ENCODE peak calls at places on chromosome 12, in six cellular contexts. F is left lung, H is PC-3, T is esophagus squamous epithelium, M is psoas muscle, S is cardiac muscle cell. Y is an unnamed sample.

GRCh38 chr12:126912111-126912510 is 1354.9 kb upstream of the TMEM132C start:
- DNase-seq in F (no peak), H (no peak), T (no peak), M (no peak), S (no peak), Y (no peak)

GRCh38 chr12:9971158-9971557 is at the start of gene CLEC12A:
- DNase-seq in F (no peak), H (no peak), T (no peak), M (no peak), S (no peak), Y (no peak)

GRCh38 chr12:120216742-120217595 is 16.1 kb upstream of the RPLP0 start:
- DNase-seq in F (no peak), H (no peak), T (no peak), M (no peak), S (no peak), Y (no peak)

GRCh38 chr12:78192979-78193378 is 362.3 kb downstream of the NAV3 start:
- DNase-seq in F (no peak), H (no peak), T (no peak), M (no peak), S (no peak), Y (peak; percentile 5)

GRCh38 chr12:99053599-99054362 is 408.7 kb downstream of the APAF1 start:
- DNase-seq in F (no peak), H (no peak), T (no peak), M (no peak), S (no peak), Y (peak; percentile 13)

GRCh38 chr12:83759906-83760305 is 1073.2 kb downstream of the TMTC2 start:
- DNase-seq in F (no peak), H (no peak), T (no peak), M (no peak), S (no peak), Y (no peak)

GRCh38 chr12:92968201-92968813 is 39.2 kb upstream of the EEA1 start:
- DNase-seq in F (no peak), H (peak; percentile 64), T (no peak), M (no peak), S (no peak), Y (no peak)

GRCh38 chr12:93883436-93884154 is 206.4 kb downstream of the CRADD start:
- DNase-seq in F (no peak), H (peak; percentile 19), T (no peak), M (no peak), S (peak; percentile 73), Y (peak; percentile 58)

GRCh38 chr12:103833095-103833777 is 7.8 kb downstream of the NT5DC3 start:
- DNase-seq in F (no peak), H (no peak), T (no peak), M (no peak), S (peak; percentile 58), Y (no peak)

GRCh38 chr12:7344831-7345230 is 41.0 kb downstream of the ACSM4 start:
- DNase-seq in F (no peak), H (no peak), T (no peak), M (no peak), S (no peak), Y (no peak)

GRCh38 chr12:50057896-50058670 is 687 bp downstream of the ASIC1 start:
- DNase-seq in F (no peak), H (no peak), T (no peak), M (no peak), S (no peak), Y (no peak)

GRCh38 chr12:14403711-14404164 is 38.3 kb downstream of the ATF7IP start:
- DNase-seq in F (no peak), H (peak; percentile 29), T (no peak), M (no peak), S (peak; percentile 92), Y (no peak)
- H3K9me3 ChIP-seq in F (no peaks in the 10 kb centered on the region), H (no peaks in the 10 kb centered on the region), T (no peaks in the 10 kb centered on the region), M (peaks cover 13% of the 10 kb centered on the region), S (no peaks in the 10 kb centered on the region), Y (peaks cover 5% of the 10 kb centered on the region)

DNA sequence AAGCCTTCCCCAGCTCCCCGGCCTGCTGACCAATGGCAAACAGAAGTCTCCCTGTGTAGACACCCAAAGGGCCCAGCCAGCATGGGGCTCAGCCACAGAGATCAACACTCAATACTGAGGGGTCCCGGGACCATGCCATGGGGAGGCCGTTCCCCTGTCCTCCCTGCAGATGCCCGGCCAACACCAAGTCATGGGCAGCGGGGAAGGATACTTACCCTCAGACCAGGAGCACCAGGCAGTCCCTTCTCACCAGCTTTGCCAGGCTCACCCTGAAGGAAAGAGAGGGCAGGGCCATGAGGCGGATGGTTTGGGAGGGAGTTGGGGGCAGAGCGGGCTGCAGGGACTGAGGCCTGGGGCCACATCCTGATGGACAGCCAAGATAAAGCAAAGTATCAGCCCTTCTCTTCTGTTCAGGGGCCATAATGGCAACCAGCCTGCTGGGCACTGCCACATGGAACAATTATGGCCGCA is 19.9 kb downstream of the COL2A1 start:
- DNase-seq in F (no peak), H (no peak), T (no peak), M (no peak), S (no peak), Y (no peak)
- H3K27me3 ChIP-seq in F (no peaks in the 10 kb centered on the region), H (no peaks in the 10 kb centered on the region), T (no peaks in the 10 kb centered on the region), M (no peaks in the 10 kb centered on the region), S (no peaks in the 10 kb centered on the region), Y (no peaks in the 10 kb centered on the region)

DNA sequence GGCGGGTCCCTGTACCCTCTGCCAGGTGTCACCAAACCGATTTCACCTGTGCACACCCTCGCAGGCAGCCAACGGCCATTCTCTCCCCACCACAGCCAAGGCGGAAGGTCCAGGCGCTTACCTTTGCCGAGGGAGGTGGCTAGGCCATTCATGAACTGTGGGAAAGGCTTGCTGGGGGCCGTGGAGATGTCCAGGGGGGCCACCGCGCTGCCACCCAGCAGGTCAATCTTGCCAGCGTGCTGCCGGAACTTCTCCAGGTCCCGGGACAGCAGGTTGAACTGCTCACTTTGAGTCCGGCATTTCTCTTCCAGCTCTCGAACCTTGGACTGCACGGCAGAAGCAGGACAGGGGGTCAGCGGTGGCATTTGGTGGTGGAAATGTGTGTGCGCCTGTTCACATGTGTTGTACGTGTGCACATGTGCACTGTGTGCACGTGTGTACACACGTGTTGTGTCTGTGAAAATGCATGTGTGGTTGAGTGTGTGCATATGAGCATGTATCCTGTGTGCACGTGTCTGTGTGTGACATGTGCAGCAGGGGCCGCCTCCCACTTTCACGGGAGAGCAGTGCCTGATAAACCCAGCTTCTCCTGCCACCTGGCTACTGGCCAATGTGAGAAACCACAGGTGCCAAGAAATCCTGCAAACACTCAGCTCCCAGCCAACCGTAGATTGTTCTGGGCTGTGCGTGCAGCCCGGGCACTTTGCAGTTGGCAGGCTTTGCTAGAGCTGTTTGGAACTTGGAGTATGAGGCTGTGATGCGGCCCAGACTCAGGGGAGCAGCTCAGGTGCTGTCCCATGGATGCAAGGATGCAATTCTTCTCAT is 118.9 kb downstream of the PIWIL1 start:
- DNase-seq in F (no peak), H (no peak), T (no peak), M (no peak), S (no peak), Y (no peak)
- H3K9me3 ChIP-seq in F (no peaks in the 10 kb centered on the region), H (no peaks in the 10 kb centered on the region), T (no peaks in the 10 kb centered on the region), M (no peaks in the 10 kb centered on the region), S (no peaks in the 10 kb centered on the region), Y (no peaks in the 10 kb centered on the region)

DNA sequence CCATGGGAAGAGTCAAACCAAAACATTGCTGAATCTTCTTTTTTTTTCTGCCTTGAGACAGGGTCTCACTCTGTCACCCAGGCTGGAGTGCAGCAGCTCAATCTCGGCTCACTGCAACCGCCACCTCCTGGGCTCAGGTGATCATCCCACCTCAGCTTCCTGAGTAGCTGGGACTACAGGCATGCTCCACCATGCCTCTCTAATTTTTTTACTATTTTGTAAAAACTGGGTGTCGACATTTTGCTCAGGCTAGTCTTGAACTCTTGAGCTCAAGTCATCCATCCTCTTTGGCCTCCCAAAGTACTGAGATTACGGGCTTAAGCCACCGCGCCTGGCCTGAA is 1.5 kb upstream of the KRT75 start:
- DNase-seq in F (no peak), H (no peak), T (no peak), M (no peak), S (no peak), Y (no peak)
- H3K27me3 ChIP-seq in F (peaks cover 49% of the 10 kb centered on the region), H (no peaks in the 10 kb centered on the region), T (no peaks in the 10 kb centered on the region), M (no peaks in the 10 kb centered on the region), S (peaks cover 22% of the 10 kb centered on the region), Y (peaks cover 2% of the 10 kb centered on the region)

GRCh38 chr12:110141389-110141788 is 17.2 kb downstream of the IFT81 start:
- DNase-seq in F (peak; percentile 35), H (no peak), T (no peak), M (peak; percentile 69), S (peak; percentile 92), Y (peak; percentile 53)
- H3K9me3 ChIP-seq in F (no peaks in the 10 kb centered on the region), H (no peaks in the 10 kb centered on the region), T (no peaks in the 10 kb centered on the region), M (no peaks in the 10 kb centered on the region), S (no peaks in the 10 kb centered on the region), Y (no peaks in the 10 kb centered on the region)

GRCh38 chr12:13219320-13219719 is 22.8 kb downstream of the EMP1 start:
- DNase-seq in F (no peak), H (no peak), T (no peak), M (no peak), S (no peak), Y (no peak)
- H3K27me3 ChIP-seq in F (no peaks in the 10 kb centered on the region), H (no peaks in the 10 kb centered on the region), T (no peaks in the 10 kb centered on the region), M (no peaks in the 10 kb centered on the region), S (no peaks in the 10 kb centered on the region), Y (no peaks in the 10 kb centered on the region)

GRCh38 chr12:129081755-129082250 is 228.5 kb downstream of the GLT1D1 start:
- DNase-seq in F (no peak), H (no peak), T (no peak), M (no peak), S (no peak), Y (no peak)
- H3K9me3 ChIP-seq in F (no peaks in the 10 kb centered on the region), H (peaks cover 4% of the 10 kb centered on the region), T (no peaks in the 10 kb centered on the region), M (no peaks in the 10 kb centered on the region), S (no peaks in the 10 kb centered on the region), Y (no peaks in the 10 kb centered on the region)

DNA sequence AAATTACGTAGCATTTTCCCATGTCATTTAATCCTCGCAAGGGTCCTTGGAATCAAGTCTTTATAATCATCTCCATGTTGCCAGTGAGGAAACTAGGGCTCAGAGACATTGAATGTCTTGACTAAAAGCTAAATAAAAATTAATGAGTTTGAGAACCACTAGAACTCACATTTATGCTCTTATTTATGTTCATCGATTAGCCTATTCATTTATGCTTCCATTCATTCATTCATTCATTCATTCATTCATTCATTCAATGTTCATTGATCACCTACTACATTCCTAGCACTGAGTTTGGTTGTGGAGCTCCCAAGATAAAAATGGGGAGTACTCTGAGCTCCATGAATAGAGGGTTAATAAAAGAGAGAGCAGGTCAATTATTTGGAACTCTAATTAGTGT is 59.7 kb downstream of the KCNA1 start:
- DNase-seq in F (no peak), H (no peak), T (no peak), M (no peak), S (no peak), Y (no peak)
- H3K27me3 ChIP-seq in F (peaks cover 25% of the 10 kb centered on the region), H (peaks cover 7% of the 10 kb centered on the region), T (no peaks in the 10 kb centered on the region), M (no peaks in the 10 kb centered on the region), S (peaks cover 4% of the 10 kb centered on the region), Y (peaks cover 14% of the 10 kb centered on the region)

GRCh38 chr12:117438809-117439208 is 77.4 kb upstream of the NOS1 start:
- DNase-seq in F (no peak), H (no peak), T (no peak), M (no peak), S (no peak), Y (no peak)
- H3K9me3 ChIP-seq in F (no peaks in the 10 kb centered on the region), H (no peaks in the 10 kb centered on the region), T (no peaks in the 10 kb centered on the region), M (no peaks in the 10 kb centered on the region), S (no peaks in the 10 kb centered on the region), Y (no peaks in the 10 kb centered on the region)

Y was measured in MG63.